ENCODE peak calls at places on chromosomes 1 and 21, in seven cellular contexts. N is pancreas; E is right lobe of liver; D is ovary; M is foreskin fibroblast; B is esophagus squamous epithelium; T is activated T-helper 9 cell treated with anti-CD3 and anti-CD28 coated beads, Interleukin-2, amount 50 U/mL, for 16 hours. A is an unnamed sample.

GRCh38 chr1:79373481-79374132 is 367.1 kb upstream of the ADGRL4 start:
- DNase-seq in N (peak), E (peak), D (no peak), B (no peak), M (peak), T (no peak), A (no peak)

GRCh38 chr1:17123196-17124045 is 4.2 kb upstream of the PADI2 start:
- DNase-seq in E (no peak), D (no peak), B (no peak), M (no peak), T (no peak), N (no peak), A (no peak)

GRCh38 chr1:166947398-166948043 is 27.8 kb downstream of the ILDR2 start:
- DNase-seq in E (peak), B (no peak), M (peak), T (no peak), N (peak), D (peak), A (peak)

GRCh38 chr1:6777813-6778212 is 7.4 kb upstream of the CAMTA1 start:
- DNase-seq in N (no peak), T (no peak), E (no peak), B (no peak), D (no peak), M (no peak), A (no peak)

GRCh38 chr1:12176298-12177118 is 9.7 kb downstream of the TNFRSF1B start:
- DNase-seq in E (no peak), M (no peak), B (no peak), N (no peak), T (no peak), D (no peak), A (no peak)

GRCh38 chr21:44378646-44379581 is 25.5 kb downstream of the TRPM2 start:
- DNase-seq in N (no peak), B (no peak), M (no peak), E (no peak), D (no peak), T (no peak), A (no peak)

GRCh38 chr1:151998611-151999362 is 5.1 kb upstream of the S100A10 start:
- DNase-seq in N (no peak), T (no peak), D (no peak), E (no peak), B (no peak), M (no peak), A (no peak)

GRCh38 chr1:162349635-162350330 is 26.9 kb downstream of the SPATA46 start:
- DNase-seq in N (no peak), M (peak), E (no peak), B (no peak), D (no peak), T (no peak), A (peak)

GRCh38 chr1:201215531-201216357 is 25.1 kb downstream of the IGFN1 start:
- DNase-seq in M (no peak), T (no peak), B (no peak), D (no peak), E (no peak), N (no peak), A (no peak)

GRCh38 chr21:44813727-44814126 is 4.1 kb downstream of the SUMO3 start:
- DNase-seq in D (no peak), B (no peak), E (no peak), M (no peak), T (no peak), N (no peak), A (no peak)

GRCh38 chr1:181784039-181784683 is 277.4 kb downstream of the ZNF648 start:
- DNase-seq in B (no peak), D (no peak), M (no peak), N (no peak), E (no peak), T (no peak), A (no peak)

GRCh38 chr21:45366931-45367401 is 38.0 kb upstream of the COL18A1 start:
- DNase-seq in E (peak), B (no peak), T (no peak), D (peak), N (peak), M (peak), A (peak)

GRCh38 chr1:168273575-168273974 is 7.1 kb upstream of the TBX19 start:
- DNase-seq in N (no peak), M (peak), B (no peak), D (no peak), E (no peak), T (no peak), A (no peak)

GRCh38 chr1:62833529-62833928 is 49.6 kb downstream of the ATG4C start:
- DNase-seq in N (no peak), D (no peak), E (no peak), M (no peak), T (no peak), B (no peak), A (no peak)

GRCh38 chr1:233240839-233241682 is 54.5 kb downstream of the PCNX2 start:
- DNase-seq in E (peak), N (peak), B (no peak), M (peak), D (peak), T (no peak), A (no peak)

GRCh38 chr1:232891116-232891515 is 59.3 kb upstream of the NTPCR start:
- DNase-seq in E (no peak), D (no peak), M (no peak), T (no peak), B (no peak), N (no peak), A (peak)

GRCh38 chr1:218284377-218284916 is 646 bp upstream of the RRP15 start:
- DNase-seq in T (no peak), E (no peak), D (peak), N (no peak), B (no peak), M (no peak), A (no peak)

GRCh38 chr1:162682013-162682419 is 49.8 kb downstream of the DDR2 start:
- DNase-seq in N (no peak), T (no peak), B (no peak), M (no peak), E (peak), D (no peak), A (no peak)

GRCh38 chr1:31095298-31095981 is 29.9 kb upstream of the PUM1 start:
- DNase-seq in T (no peak), E (no peak), M (peak), D (no peak), B (no peak), N (no peak), A (peak)